ENCODE peak calls at places on chromosomes 4 and X, in four cellular contexts. D is upper lobe of left lung, K is BE2C, X is cardiac muscle cell. P is an unnamed sample.

GRCh38 chr4:23882976-23883531 is 6.8 kb downstream of the PPARGC1A start:
- DNase-seq in K (no peak), X (no peak), D (no peak), P (no peak)

GRCh38 chr4:52853351-52853750 is 8.8 kb upstream of the RASL11B start:
- DNase-seq in X (peak; percentile 62), D (no peak), K (no peak), P (no peak)

GRCh38 chr4:55303818-55304217 is 42.2 kb upstream of the SRD5A3 start:
- DNase-seq in K (no peak), X (no peak), D (no peak), P (no peak)

GRCh38 chr4:5710962-5711478 is at the start of gene EVC:
- DNase-seq in D (peak; percentile 69), K (peak; percentile 42), X (peak; percentile 76), P (no peak)

GRCh38 chr4:116374815-116375214 is 710.6 kb downstream of the TRAM1L1 start:
- DNase-seq in K (no peak), X (no peak), D (no peak), P (no peak)

GRCh38 chr4:166827167-166827566 is 407.1 kb downstream of the SPOCK3 start:
- DNase-seq in K (no peak), X (no peak), D (no peak), P (no peak)

GRCh38 chr4:153486281-153487151 is 20.4 kb downstream of the TMEM131L start:
- DNase-seq in K (no peak), X (no peak), D (peak; percentile 49), P (no peak)

GRCh38 chr4:3111461-3111860 is 37.0 kb downstream of the HTT start:
- DNase-seq in K (no peak), D (no peak), X (no peak), P (no peak)

GRCh38 chr4:27248829-27249228 is 388.2 kb downstream of the STIM2 start:
- DNase-seq in K (no peak), D (no peak), X (no peak), P (no peak)

GRCh38 chr4:118759481-118759880 is 74.3 kb downstream of the METTL14 start:
- DNase-seq in D (no peak), K (peak; percentile 32), X (no peak), P (no peak)

GRCh38 chr4:169268951-169269781 is 1.6 kb downstream of the SH3RF1 start:
- DNase-seq in D (no peak), X (no peak), K (peak; percentile 41), P (no peak)

GRCh38 chr4:121778991-121779628 is 14.1 kb upstream of the SMIM43 start:
- DNase-seq in D (no peak), X (no peak), K (no peak), P (no peak)

GRCh38 chrX:132040066-132040465 is 17.0 kb downstream of the STK26 start:
- DNase-seq in X (no peak), D (no peak), K (no peak), P (no peak)

GRCh38 chr4:128241425-128241913 is 46.1 kb downstream of the PGRMC2 start:
- DNase-seq in X (no peak), K (peak; percentile 59), D (no peak), P (no peak)

GRCh38 chrX:9958183-9958582 is 9.0 kb upstream of the CLDN34 start:
- DNase-seq in D (no peak), K (no peak), X (no peak), P (no peak)

GRCh38 chr4:101334963-101335572 is 12.3 kb downstream of the PPP3CA start:
- DNase-seq in D (no peak), K (no peak), X (no peak), P (no peak)

GRCh38 chr4:101331017-101331416 is 16.3 kb downstream of the PPP3CA start:
- DNase-seq in K (no peak), X (no peak), D (no peak), P (no peak)

GRCh38 chr4:101337688-101338087 is 9.6 kb downstream of the PPP3CA start:
- DNase-seq in X (no peak), D (no peak), K (no peak), P (no peak)

GRCh38 chr4:101328063-101328602 is 19.2 kb downstream of the PPP3CA start:
- DNase-seq in K (no peak), D (no peak), X (no peak), P (no peak)

GRCh38 chr4:101332424-101332823 is 14.9 kb downstream of the PPP3CA start:
- DNase-seq in K (no peak), D (no peak), X (peak; percentile 7), P (no peak)
- H3K4me1 ChIP-seq in K (peaks cover 2% of the 10 kb centered on the region), D (peaks cover 10% of the 10 kb centered on the region), X (peaks cover 6% of the 10 kb centered on the region), P (peaks cover 56% of the 10 kb centered on the region)

GRCh38 chr4:15702941-15703403 is at the start of gene BST1:
- DNase-seq in X (no peak), K (peak; percentile 43), D (peak; percentile 83), P (no peak)
- H3K4me3 ChIP-seq in X (peak within 1 kb of the TSS; percentile 15), K (peak within 1 kb of the TSS; percentile 60), D (peak within 1 kb of the TSS; percentile 55), P (peak within 1 kb of the TSS; percentile 75)

DNA sequence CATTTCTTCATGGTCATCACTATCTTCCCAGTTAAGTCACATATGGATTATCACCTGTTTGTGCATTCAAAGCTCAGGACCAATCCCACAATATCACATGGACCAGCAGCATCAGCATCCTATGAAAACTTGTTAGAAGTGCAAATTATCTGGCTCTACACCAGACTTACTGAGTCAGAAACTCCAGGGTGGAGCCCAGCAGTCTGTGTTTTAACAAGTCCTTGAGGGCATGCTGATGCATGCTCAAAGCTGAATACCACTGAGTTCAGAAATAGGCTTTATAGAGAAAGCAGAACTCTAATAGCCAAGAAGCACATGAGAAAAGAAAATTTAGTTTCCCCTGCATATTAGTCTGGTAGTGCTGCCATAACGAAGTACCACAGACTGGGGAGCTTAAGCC is 62.4 kb upstream of the GABRQ start:
- DNase-seq in X (no peak), D (no peak), K (no peak), P (no peak)
- H3K9me3 ChIP-seq in X (no peaks in the 10 kb centered on the region), D (no peaks in the 10 kb centered on the region), K (no peaks in the 10 kb centered on the region), P (no peaks in the 10 kb centered on the region)

DNA sequence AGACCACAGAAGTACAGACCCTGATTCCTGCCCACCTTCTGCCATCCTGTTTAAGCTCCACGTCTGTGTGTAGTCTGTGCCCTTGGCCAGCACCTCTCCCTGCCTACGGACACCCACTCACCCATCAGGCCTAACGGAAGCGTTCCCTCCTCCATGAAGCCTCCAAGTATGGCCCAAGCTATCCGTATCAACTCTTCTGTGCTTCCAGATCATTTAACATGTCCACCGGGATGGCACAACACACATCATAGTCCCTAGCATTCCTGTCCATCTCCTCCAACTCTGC is 11.7 kb downstream of the WDR1 start:
- DNase-seq in X (no peak), D (no peak), K (no peak), P (no peak)
- H3K4me1 ChIP-seq in X (peaks cover 94% of the 10 kb centered on the region), D (peaks cover 76% of the 10 kb centered on the region), K (no peaks in the 10 kb centered on the region), P (peaks cover 100% of the 10 kb centered on the region)

GRCh38 chrX:87968118-87968517 is 450.5 kb downstream of the KLHL4 start:
- DNase-seq in D (no peak), X (no peak), K (no peak), P (no peak)
- H3K4me3 ChIP-seq in D (no peak overlapping the region), X (no peak overlapping the region), K (no peak overlapping the region), P (no peak overlapping the region)

DNA sequence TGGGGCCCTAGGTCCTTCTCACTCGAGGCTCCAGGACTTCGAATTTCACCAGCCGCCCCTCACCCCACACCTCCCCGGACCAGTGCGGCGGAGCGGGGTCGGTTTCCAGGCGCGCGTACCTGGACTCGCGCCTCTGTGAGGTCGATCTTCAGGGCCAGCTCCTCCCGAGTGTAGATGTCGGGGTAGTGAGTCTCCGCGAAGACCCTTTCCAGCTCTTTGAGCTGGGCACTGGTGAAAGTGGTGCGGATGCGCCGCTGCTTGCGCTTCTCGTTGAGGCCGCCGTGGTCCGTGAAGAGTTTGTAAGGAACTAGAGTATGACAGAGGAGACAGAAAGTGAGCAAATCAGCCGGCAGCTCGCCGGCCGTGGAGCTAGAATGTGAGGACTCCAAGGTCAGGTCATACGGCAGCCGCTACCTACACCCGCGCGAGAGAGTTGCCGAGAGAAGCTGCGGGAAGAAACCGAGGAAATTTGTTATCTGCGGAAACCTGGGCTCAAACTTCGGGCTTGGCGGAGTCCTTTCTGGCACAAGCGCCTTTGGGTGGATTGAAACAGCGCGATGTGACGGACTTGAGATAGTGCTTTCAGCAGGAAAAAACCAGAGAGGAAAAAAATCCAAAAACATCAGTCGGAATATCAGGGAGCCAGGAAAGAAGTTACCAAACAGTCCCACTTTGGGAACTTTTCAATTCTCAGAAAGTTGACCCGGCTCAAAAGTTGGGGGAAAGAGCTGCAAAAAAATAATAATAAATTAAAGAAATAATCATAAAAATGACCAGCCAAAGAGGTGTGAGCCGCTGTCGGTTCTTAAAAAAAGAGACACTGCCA is 1.1 kb downstream of the PHOX2B start:
- DNase-seq in D (no peak), X (no peak), K (no peak), P (no peak)
- H3K9me3 ChIP-seq in D (no peaks in the 10 kb centered on the region), X (no peaks in the 10 kb centered on the region), K (no peaks in the 10 kb centered on the region), P (no peaks in the 10 kb centered on the region)

DNA sequence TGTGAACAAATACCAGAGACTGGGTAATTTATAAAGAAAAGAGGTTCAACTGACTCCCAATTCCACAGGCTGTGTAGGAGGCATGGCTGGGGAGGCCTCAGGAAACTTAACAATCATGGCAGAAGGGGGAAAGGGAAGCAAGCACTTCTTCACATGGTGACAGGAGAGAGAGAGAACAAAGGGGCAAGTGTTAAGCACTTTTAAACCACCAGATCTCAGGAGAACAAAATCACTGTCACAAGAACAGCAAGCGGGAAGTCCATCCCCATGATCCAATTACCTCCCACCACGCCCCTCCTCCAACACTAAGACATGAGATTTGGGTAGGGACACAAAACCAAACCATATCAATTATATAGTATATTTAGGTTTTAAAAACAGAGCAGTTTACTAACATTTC is 30.8 kb downstream of the MOB1B start:
- DNase-seq in K (no peak), X (no peak), D (no peak), P (no peak)
- H3K4me1 ChIP-seq in K (peaks cover 3% of the 10 kb centered on the region), X (peaks cover 5% of the 10 kb centered on the region), D (peaks cover 4% of the 10 kb centered on the region), P (no peaks in the 10 kb centered on the region)

GRCh38 chr4:16360694-16361262 is 134.5 kb upstream of the TAPT1 start:
- DNase-seq in K (no peak), X (no peak), D (no peak), P (no peak)
- H3K4me3 ChIP-seq in K (no peak overlapping the region), X (no peak overlapping the region), D (no peak overlapping the region), P (no peak overlapping the region)

GRCh38 chr4:149891381-149891780 is 75.7 kb upstream of the IQCM start:
- DNase-seq in K (no peak), X (no peak), D (no peak), P (no peak)
- H3K9me3 ChIP-seq in K (no peaks in the 10 kb centered on the region), X (no peaks in the 10 kb centered on the region), D (no peaks in the 10 kb centered on the region), P (no peaks in the 10 kb centered on the region)